ENCODE peak calls at places on chromosome 16, in five cellular contexts. Q is activated T-cell treated with anti-CD3 and anti-CD28 coated beads, Interleukin-2, amount 50 U/mL, for 1 hour; R is head of caudate nucleus; C is right cardiac atrium; Z is pancreas. I is an unnamed sample.

GRCh38 chr16:67428146-67428731 is 2.7 kb upstream of the HSD11B2 start:
- DNase-seq in Z (peak; percentile 65), R (peak; percentile 55), C (peak; percentile 73), Q (peak; percentile 59), I (no peak)

GRCh38 chr16:10502766-10503165 is 77.6 kb downstream of the EMP2 start:
- DNase-seq in Z (no peak), R (no peak), C (no peak), Q (no peak), I (no peak)

GRCh38 chr16:17454331-17454730 is 16.4 kb downstream of the XYLT1 start:
- DNase-seq in Z (no peak), C (no peak), Q (no peak), R (no peak), I (no peak)

GRCh38 chr16:4016648-4017047 is 99.6 kb downstream of the ADCY9 start:
- DNase-seq in Q (no peak), R (no peak), Z (no peak), C (no peak), I (no peak)

GRCh38 chr16:63018581-63019223 is 982.5 kb upstream of the CDH8 start:
- DNase-seq in Z (no peak), Q (no peak), R (no peak), C (no peak), I (no peak)

GRCh38 chr16:67013238-67013822 is 15.6 kb upstream of the CBFB start:
- DNase-seq in C (no peak), Z (no peak), Q (no peak), R (peak; percentile 61), I (no peak)

GRCh38 chr16:17134586-17134985 is 336.2 kb downstream of the XYLT1 start:
- DNase-seq in Z (no peak), C (no peak), Q (no peak), R (no peak), I (no peak)

GRCh38 chr16:89575247-89576172 is at the start of gene CPNE7:
- DNase-seq in Z (no peak), C (no peak), R (no peak), Q (peak; percentile 39), I (no peak)

GRCh38 chr16:86725401-86725800 is 147.1 kb downstream of the FOXL1 start:
- DNase-seq in Z (no peak), C (no peak), Q (no peak), R (no peak), I (no peak)

GRCh38 chr16:66588981-66589713 is 9.9 kb downstream of the CMTM2 start:
- DNase-seq in C (no peak), R (peak; percentile 60), Z (no peak), Q (peak; percentile 65), I (peak; percentile 48)

GRCh38 chr16:78244131-78244899 is 144.9 kb downstream of the WWOX start:
- DNase-seq in Z (no peak), Q (no peak), C (no peak), R (no peak), I (no peak)

GRCh38 chr16:50245417-50246298 is 20.7 kb upstream of the ADCY7 start:
- DNase-seq in Q (peak; percentile 61), R (no peak), C (peak; percentile 63), Z (peak; percentile 40), I (no peak)

GRCh38 chr16:20191566-20191965 is 117.9 kb upstream of the GPR139 start:
- DNase-seq in Z (no peak), C (no peak), R (no peak), Q (no peak), I (no peak)

GRCh38 chr16:25033852-25034251 is 18.7 kb upstream of the ARHGAP17 start:
- DNase-seq in R (no peak), Z (no peak), Q (no peak), C (no peak), I (no peak)

GRCh38 chr16:15435216-15435864 is 952 bp downstream of the BMERB1 start:
- DNase-seq in Q (peak; percentile 17), R (no peak), Z (no peak), C (no peak), I (no peak)

GRCh38 chr16:30005341-30006094 is 5.3 kb downstream of the DOC2A start:
- DNase-seq in C (no peak), Q (peak; percentile 53), Z (no peak), R (no peak), I (no peak)

GRCh38 chr16:68884867-68885266 is 41.5 kb downstream of the TANGO6 start:
- DNase-seq in Q (no peak), Z (no peak), R (no peak), C (no peak), I (no peak)

GRCh38 chr16:29986931-29987330 is 8.5 kb downstream of the HIRIP3 start:
- DNase-seq in C (no peak), Q (no peak), Z (no peak), R (no peak), I (no peak)

GRCh38 chr16:4746991-4747574 is 12.7 kb downstream of the DNAAF8 start:
- DNase-seq in C (no peak), Z (no peak), Q (no peak), R (peak; percentile 36), I (no peak)

GRCh38 chr16:28528463-28528867 is 10.3 kb downstream of the NUPR1 start:
- DNase-seq in Q (no peak), Z (peak; percentile 85), R (no peak), C (no peak), I (no peak)

GRCh38 chr16:10321407-10322397 is 64.2 kb upstream of the ATF7IP2 start:
- DNase-seq in Z (no peak), Q (no peak), R (no peak), C (no peak), I (no peak)

GRCh38 chr16:49484454-49484853 is 110.8 kb downstream of the C16orf78 start:
- DNase-seq in Q (peak; percentile 42), C (peak; percentile 79), Z (peak; percentile 74), R (peak; percentile 35), I (no peak)

GRCh38 chr16:85125570-85126382 is 13.5 kb upstream of the CIBAR2 start:
- DNase-seq in Z (no peak), R (no peak), C (peak; percentile 46), Q (no peak), I (no peak)

GRCh38 chr16:66408181-66409048 is 18.7 kb upstream of the BEAN1 start:
- DNase-seq in Z (no peak), Q (peak; percentile 35), R (no peak), C (no peak), I (no peak)

GRCh38 chr16:3934491-3935185 is 54.1 kb upstream of the CREBBP start:
- DNase-seq in Q (no peak), R (no peak), C (no peak), Z (no peak), I (no peak)

GRCh38 chr16:88347656-88348376 is 34.9 kb upstream of the ZNF469 start:
- DNase-seq in Z (no peak), C (peak; percentile 5), R (no peak), Q (peak; percentile 24), I (no peak)

GRCh38 chr16:29811896-29812665 is at the start of gene PRRT2:
- DNase-seq in R (peak; percentile 73), C (peak; percentile 71), Z (peak; percentile 46), Q (peak; percentile 55), I (no peak)

GRCh38 chr16:71883193-71883848 is 661 bp downstream of the ZNF821 start:
- DNase-seq in R (no peak), Q (peak; percentile 67), C (peak; percentile 53), Z (peak; percentile 35), I (peak; percentile 44)

GRCh38 chr16:77868478-77868877 is 80.1 kb downstream of the VAT1L start:
- DNase-seq in Q (no peak), C (no peak), Z (no peak), R (no peak), I (no peak)